ENCODE peak calls at places on chromosome 5, in four cellular contexts. One of them, this sample, is unnamed.

GRCh38 chr5:150585781-150586461 is 54.5 kb upstream of the SYNPO start:
- DNase-seq in endothelial cell: no peak
- DNase-seq in PC-3: no peak
- DNase-seq in GM20000: no peak
- DNase-seq in this sample: no peak

GRCh38 chr5:131265318-131265803 is 1.5 kb downstream of the CDC42SE2 start:
- DNase-seq in endothelial cell: no peak
- DNase-seq in PC-3: peak
- DNase-seq in GM20000: peak
- DNase-seq in this sample: no peak

GRCh38 chr5:135993248-135993893 is 35.4 kb upstream of the TGFBI start:
- DNase-seq in endothelial cell: no peak
- DNase-seq in PC-3: peak
- DNase-seq in GM20000: no peak
- DNase-seq in this sample: no peak

GRCh38 chr5:73497537-73498056 is 645 bp upstream of the BTF3 start:
- DNase-seq in endothelial cell: no peak
- DNase-seq in PC-3: no peak
- DNase-seq in GM20000: no peak
- DNase-seq in this sample: no peak

GRCh38 chr5:108433600-108433999 is 51.7 kb upstream of the FBXL17 start:
- DNase-seq in endothelial cell: no peak
- DNase-seq in PC-3: no peak
- DNase-seq in GM20000: no peak
- DNase-seq in this sample: no peak

GRCh38 chr5:158635565-158635964 is 464.2 kb downstream of the EBF1 start:
- DNase-seq in endothelial cell: no peak
- DNase-seq in PC-3: no peak
- DNase-seq in GM20000: peak
- DNase-seq in this sample: no peak

GRCh38 chr5:171599957-171600612 is 180.6 kb downstream of the FGF18 start:
- DNase-seq in endothelial cell: no peak
- DNase-seq in PC-3: no peak
- DNase-seq in GM20000: no peak
- DNase-seq in this sample: no peak

GRCh38 chr5:177304392-177305119 is 957 bp downstream of the PRELID1 start:
- DNase-seq in endothelial cell: no peak
- DNase-seq in PC-3: peak
- DNase-seq in GM20000: peak
- DNase-seq in this sample: peak

DNA sequence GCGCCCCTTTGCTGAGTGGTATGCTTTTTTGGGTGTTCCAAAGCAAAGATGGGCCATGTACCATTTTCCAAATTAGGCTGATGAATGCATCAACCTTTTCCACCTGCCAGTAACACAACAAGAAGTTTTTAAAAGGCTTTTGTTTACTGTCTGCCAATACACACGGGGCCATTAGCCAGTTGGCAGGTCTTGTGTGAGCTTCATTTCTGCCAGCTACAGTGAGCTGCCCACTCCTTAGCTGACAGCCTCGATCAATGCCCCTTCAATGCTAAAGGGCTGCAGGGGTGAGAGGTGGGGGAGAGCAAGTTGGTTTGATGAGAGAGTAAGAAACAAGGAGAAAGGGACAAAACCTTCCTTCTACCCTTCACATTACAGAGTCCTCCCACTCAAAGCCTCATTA is 128.7 kb downstream of the C5orf15 start:
- DNase-seq in endothelial cell: no peak
- DNase-seq in PC-3: no peak
- DNase-seq in GM20000: no peak
- DNase-seq in this sample: no peak
- TF ChIP-seq CTCF in endothelial cell: no peak
- TF ChIP-seq CTCF in PC-3: no peak
- TF ChIP-seq CTCF in GM20000: no peak
- TF ChIP-seq CTCF in this sample: no peak

GRCh38 chr5:89729623-89730390 is 679.7 kb downstream of the CETN3 start:
- DNase-seq in endothelial cell: no peak
- DNase-seq in PC-3: peak
- DNase-seq in GM20000: no peak
- DNase-seq in this sample: no peak
- TF ChIP-seq CTCF in endothelial cell: no peak
- TF ChIP-seq CTCF in PC-3: peak
- TF ChIP-seq CTCF in GM20000: no peak
- TF ChIP-seq CTCF in this sample: peak

GRCh38 chr5:91243859-91244258 is 139.3 kb downstream of the ARRDC3 start:
- DNase-seq in endothelial cell: no peak
- DNase-seq in PC-3: no peak
- DNase-seq in GM20000: no peak
- DNase-seq in this sample: no peak

GRCh38 chr5:91244380-91245073 is 138.6 kb downstream of the ARRDC3 start:
- DNase-seq in endothelial cell: no peak
- DNase-seq in PC-3: no peak
- DNase-seq in GM20000: no peak
- DNase-seq in this sample: no peak

GRCh38 chr5:91243286-91243685 is 139.8 kb downstream of the ARRDC3 start:
- DNase-seq in endothelial cell: no peak
- DNase-seq in PC-3: no peak
- DNase-seq in GM20000: no peak
- DNase-seq in this sample: no peak

GRCh38 chr5:91245074-91245452 is 138.1 kb downstream of the ARRDC3 start:
- DNase-seq in endothelial cell: no peak
- DNase-seq in PC-3: no peak
- DNase-seq in GM20000: no peak
- DNase-seq in this sample: no peak

GRCh38 chr5:91245871-91246270 is 137.2 kb downstream of the ARRDC3 start:
- DNase-seq in endothelial cell: no peak
- DNase-seq in PC-3: no peak
- DNase-seq in GM20000: no peak
- DNase-seq in this sample: no peak
- TF ChIP-seq CTCF in endothelial cell: no peak
- TF ChIP-seq CTCF in PC-3: no peak
- TF ChIP-seq CTCF in GM20000: no peak
- TF ChIP-seq CTCF in this sample: no peak

DNA sequence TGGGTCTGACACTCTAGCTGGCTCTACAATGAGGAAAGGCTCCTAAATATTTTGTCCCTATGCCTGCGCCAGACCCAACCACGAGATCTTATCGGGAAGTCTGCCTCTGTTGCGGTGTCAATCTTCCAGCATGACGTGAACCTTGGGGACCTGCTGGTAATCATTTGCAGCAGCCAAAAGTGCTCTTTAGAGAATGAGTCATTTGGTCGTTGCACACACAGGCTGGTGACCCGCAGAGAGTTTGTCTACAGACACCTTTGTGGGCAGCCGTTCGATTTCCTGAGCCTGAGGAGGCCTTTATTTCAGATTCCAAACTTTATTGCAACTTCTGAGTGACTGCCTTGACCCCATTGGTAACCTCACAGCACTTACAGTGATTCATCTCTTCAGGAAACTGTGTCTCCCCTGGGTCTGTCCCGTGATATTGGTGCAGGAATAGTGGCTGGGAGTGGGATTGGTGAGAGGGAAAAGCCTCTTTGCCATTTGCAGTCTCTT is 326.1 kb downstream of the NSG2 start:
- DNase-seq in endothelial cell: no peak
- DNase-seq in PC-3: peak
- DNase-seq in GM20000: no peak
- DNase-seq in this sample: no peak
- TF ChIP-seq CTCF in endothelial cell: no peak
- TF ChIP-seq CTCF in PC-3: no peak
- TF ChIP-seq CTCF in GM20000: no peak
- TF ChIP-seq CTCF in this sample: no peak

DNA sequence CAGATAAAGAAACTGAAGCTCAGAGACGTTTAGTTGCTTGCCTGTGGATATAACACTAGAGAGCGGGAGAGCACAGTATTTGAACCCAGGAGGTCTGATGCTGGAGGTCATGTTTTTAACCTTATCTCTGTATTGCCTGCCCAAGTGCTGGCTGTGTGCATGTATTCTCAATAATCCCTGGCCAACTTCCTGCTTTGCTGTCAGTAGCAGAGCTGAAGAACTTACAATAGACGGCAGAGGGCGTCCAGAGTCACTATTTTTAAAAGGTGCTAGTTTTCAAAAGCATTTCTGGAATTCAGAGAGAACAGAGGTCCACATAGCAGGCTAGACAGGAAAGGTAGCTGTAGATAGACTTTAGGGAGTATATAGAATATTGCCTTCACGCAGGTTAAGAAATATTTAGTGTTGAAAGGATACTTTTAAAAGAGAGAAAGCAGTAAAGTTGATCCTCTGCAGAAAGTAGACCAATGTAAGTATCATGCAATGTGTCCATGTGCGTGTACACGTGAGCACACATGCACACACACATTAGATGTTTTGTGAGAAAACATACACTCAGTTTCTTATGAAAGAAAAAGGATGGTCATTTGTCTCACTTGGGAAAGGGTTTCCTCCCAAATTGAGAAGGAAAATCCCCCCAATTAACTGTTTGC is 46.3 kb downstream of the PTCD2 start:
- DNase-seq in endothelial cell: peak
- DNase-seq in PC-3: peak
- DNase-seq in GM20000: peak
- DNase-seq in this sample: peak
- TF ChIP-seq CTCF in endothelial cell: peak
- TF ChIP-seq CTCF in PC-3: peak
- TF ChIP-seq CTCF in GM20000: peak
- TF ChIP-seq CTCF in this sample: peak

DNA sequence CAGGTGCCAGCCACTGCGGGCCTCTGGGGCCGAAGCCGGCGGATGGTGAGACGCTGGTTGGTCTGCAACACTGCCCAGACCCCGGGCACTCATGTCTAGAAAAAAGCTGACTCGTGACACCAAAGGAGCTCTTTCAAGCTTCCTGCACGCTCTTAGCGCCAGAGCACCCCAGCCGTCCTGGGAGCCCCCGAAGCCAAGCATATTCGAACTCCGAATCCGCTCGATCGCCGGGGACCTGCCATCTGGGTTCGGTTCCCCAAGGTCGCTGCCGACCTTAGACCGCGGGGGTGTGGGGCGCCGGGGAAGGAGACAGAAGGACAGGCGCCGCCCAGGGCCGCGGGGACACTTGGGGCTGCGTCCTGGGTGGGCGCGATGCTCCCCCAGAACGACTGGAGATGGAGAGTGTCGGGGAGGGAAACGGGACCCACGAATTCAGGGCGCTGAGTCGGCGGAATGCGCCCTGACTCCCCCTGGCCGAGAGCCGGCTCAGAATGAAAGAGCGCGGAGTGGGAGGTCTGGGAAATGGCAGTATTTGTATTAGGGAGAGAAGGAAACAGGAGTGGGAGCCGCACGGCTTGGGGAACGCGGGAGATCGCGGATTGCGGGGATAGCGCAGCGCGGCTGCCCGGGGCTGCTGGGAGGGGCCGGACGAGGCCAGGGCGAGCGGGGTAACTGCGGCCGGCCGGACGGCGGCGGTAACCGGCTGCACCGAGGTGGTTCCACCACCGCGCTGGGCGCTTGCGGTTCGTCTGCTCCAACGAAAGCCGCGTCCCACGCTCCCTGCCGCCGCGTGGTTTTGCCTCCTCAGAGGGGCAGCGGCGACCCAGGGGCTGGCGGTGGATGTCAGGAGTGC is 20.1 kb upstream of the MARCHF6 start:
- DNase-seq in endothelial cell: peak
- DNase-seq in PC-3: peak
- DNase-seq in GM20000: peak
- DNase-seq in this sample: peak
- TF ChIP-seq CTCF in endothelial cell: no peak
- TF ChIP-seq CTCF in PC-3: no peak
- TF ChIP-seq CTCF in GM20000: no peak
- TF ChIP-seq CTCF in this sample: peak

GRCh38 chr5:5421149-5421960 is 1.1 kb upstream of the ICE1 start:
- DNase-seq in endothelial cell: peak
- DNase-seq in PC-3: no peak
- DNase-seq in GM20000: no peak
- DNase-seq in this sample: no peak

GRCh38 chr5:5418006-5418405 is 4.5 kb upstream of the ICE1 start:
- DNase-seq in endothelial cell: no peak
- DNase-seq in PC-3: no peak
- DNase-seq in GM20000: no peak
- DNase-seq in this sample: no peak

GRCh38 chr5:5420251-5420650 is 2.2 kb upstream of the ICE1 start:
- DNase-seq in endothelial cell: no peak
- DNase-seq in PC-3: no peak
- DNase-seq in GM20000: no peak
- DNase-seq in this sample: no peak

GRCh38 chr5:5418764-5419163 is 3.7 kb upstream of the ICE1 start:
- DNase-seq in endothelial cell: no peak
- DNase-seq in PC-3: no peak
- DNase-seq in GM20000: no peak
- DNase-seq in this sample: no peak

GRCh38 chr5:5419291-5420210 is 2.9 kb upstream of the ICE1 start:
- DNase-seq in endothelial cell: no peak
- DNase-seq in PC-3: peak
- DNase-seq in GM20000: peak
- DNase-seq in this sample: peak
- TF ChIP-seq CTCF in endothelial cell: peak
- TF ChIP-seq CTCF in PC-3: peak
- TF ChIP-seq CTCF in GM20000: peak
- TF ChIP-seq CTCF in this sample: peak

GRCh38 chr5:120808606-120809005 is 344.5 kb downstream of the PRR16 start:
- DNase-seq in endothelial cell: no peak
- DNase-seq in PC-3: no peak
- DNase-seq in GM20000: no peak
- DNase-seq in this sample: no peak

GRCh38 chr5:120806132-120806531 is 342.0 kb downstream of the PRR16 start:
- DNase-seq in endothelial cell: no peak
- DNase-seq in PC-3: no peak
- DNase-seq in GM20000: no peak
- DNase-seq in this sample: no peak

GRCh38 chr5:120808135-120808534 is 344.0 kb downstream of the PRR16 start:
- DNase-seq in endothelial cell: no peak
- DNase-seq in PC-3: no peak
- DNase-seq in GM20000: no peak
- DNase-seq in this sample: no peak

GRCh38 chr5:120803282-120803681 is 339.2 kb downstream of the PRR16 start:
- DNase-seq in endothelial cell: no peak
- DNase-seq in PC-3: peak
- DNase-seq in GM20000: no peak
- DNase-seq in this sample: no peak
- TF ChIP-seq CTCF in endothelial cell: peak
- TF ChIP-seq CTCF in PC-3: peak
- TF ChIP-seq CTCF in GM20000: no peak
- TF ChIP-seq CTCF in this sample: no peak

This sample was measured in GM13976.